ENCODE peak calls at places on chromosomes 2 and 18, in five cellular contexts. One of them, this sample, is unnamed.
A peak's percentile ranks its signal among the peaks of the same experiment; 100 is the strongest.

GRCh38 chr2:71671203-71671602 is 217.8 kb downstream of the DYSF start:
- DNase-seq in GM23248: no peak
- DNase-seq in neuronal stem cell: no peak
- DNase-seq in CD8-positive, alpha-beta memory T cell: no peak
- DNase-seq in H9: peak; percentile 13
- DNase-seq in this sample: no peak

GRCh38 chr2:73218298-73218697 is 4.3 kb downstream of the SMYD5 start:
- DNase-seq in GM23248: peak; percentile 74
- DNase-seq in neuronal stem cell: no peak
- DNase-seq in CD8-positive, alpha-beta memory T cell: no peak
- DNase-seq in H9: no peak
- DNase-seq in this sample: no peak

GRCh38 chr18:48975817-48976649 is 25.3 kb upstream of the SMAD7 start:
- DNase-seq in GM23248: peak; percentile 89
- DNase-seq in neuronal stem cell: peak; percentile 62
- DNase-seq in CD8-positive, alpha-beta memory T cell: peak; percentile 36
- DNase-seq in H9: no peak
- DNase-seq in this sample: peak; percentile 85

GRCh38 chr2:24877067-24877466 is 43.0 kb downstream of the ADCY3 start:
- DNase-seq in GM23248: no peak
- DNase-seq in neuronal stem cell: no peak
- DNase-seq in CD8-positive, alpha-beta memory T cell: no peak
- DNase-seq in H9: no peak
- DNase-seq in this sample: no peak

GRCh38 chr18:34322365-34323289 is 97.9 kb upstream of the NOL4 start:
- DNase-seq in GM23248: peak; percentile 81
- DNase-seq in neuronal stem cell: peak; percentile 71
- DNase-seq in CD8-positive, alpha-beta memory T cell: no peak
- DNase-seq in H9: peak; percentile 50
- DNase-seq in this sample: peak; percentile 65

GRCh38 chr2:206981089-206981674 is 41.9 kb downstream of the CPO start:
- DNase-seq in GM23248: no peak
- DNase-seq in neuronal stem cell: no peak
- DNase-seq in CD8-positive, alpha-beta memory T cell: no peak
- DNase-seq in H9: no peak
- DNase-seq in this sample: no peak

GRCh38 chr18:11050966-11051365 is 98.4 kb downstream of the PIEZO2 start:
- DNase-seq in GM23248: no peak
- DNase-seq in neuronal stem cell: no peak
- DNase-seq in CD8-positive, alpha-beta memory T cell: no peak
- DNase-seq in H9: no peak
- DNase-seq in this sample: no peak

GRCh38 chr2:66362651-66363050 is 72.3 kb upstream of the MEIS1 start:
- DNase-seq in GM23248: no peak
- DNase-seq in neuronal stem cell: peak; percentile 83
- DNase-seq in CD8-positive, alpha-beta memory T cell: no peak
- DNase-seq in H9: no peak
- DNase-seq in this sample: no peak

GRCh38 chr2:15893085-15893484 is 47.3 kb upstream of the MYCN start:
- DNase-seq in GM23248: no peak
- DNase-seq in neuronal stem cell: no peak
- DNase-seq in CD8-positive, alpha-beta memory T cell: no peak
- DNase-seq in H9: no peak
- DNase-seq in this sample: no peak

GRCh38 chr2:241987726-241988125 is 118.2 kb downstream of the RTP5 start:
- DNase-seq in GM23248: no peak
- DNase-seq in neuronal stem cell: no peak
- DNase-seq in CD8-positive, alpha-beta memory T cell: no peak
- DNase-seq in H9: peak; percentile 12
- DNase-seq in this sample: no peak

GRCh38 chr2:21372654-21373053 is 248.9 kb downstream of the TDRD15 start:
- DNase-seq in GM23248: peak; percentile 2
- DNase-seq in neuronal stem cell: no peak
- DNase-seq in CD8-positive, alpha-beta memory T cell: no peak
- DNase-seq in H9: peak; percentile 53
- DNase-seq in this sample: no peak

GRCh38 chr18:76167440-76167839 is 327.6 kb downstream of the ZNF516 start:
- DNase-seq in GM23248: no peak
- DNase-seq in neuronal stem cell: no peak
- DNase-seq in CD8-positive, alpha-beta memory T cell: no peak
- DNase-seq in H9: no peak
- DNase-seq in this sample: no peak

GRCh38 chr2:226875438-226876225 is 39.8 kb downstream of the RHBDD1 start:
- DNase-seq in GM23248: no peak
- DNase-seq in neuronal stem cell: no peak
- DNase-seq in CD8-positive, alpha-beta memory T cell: no peak
- DNase-seq in H9: no peak
- DNase-seq in this sample: no peak

GRCh38 chr2:128327180-128327964 is 8.7 kb upstream of the HS6ST1 start:
- DNase-seq in GM23248: no peak
- DNase-seq in neuronal stem cell: no peak
- DNase-seq in CD8-positive, alpha-beta memory T cell: no peak
- DNase-seq in H9: no peak
- DNase-seq in this sample: no peak

GRCh38 chr18:71844810-71845209 is 699.3 kb downstream of the CBLN2 start:
- DNase-seq in GM23248: no peak
- DNase-seq in neuronal stem cell: no peak
- DNase-seq in CD8-positive, alpha-beta memory T cell: no peak
- DNase-seq in H9: no peak
- DNase-seq in this sample: no peak

GRCh38 chr18:71850602-71851001 is 693.5 kb downstream of the CBLN2 start:
- DNase-seq in GM23248: no peak
- DNase-seq in neuronal stem cell: no peak
- DNase-seq in CD8-positive, alpha-beta memory T cell: no peak
- DNase-seq in H9: no peak
- DNase-seq in this sample: no peak

GRCh38 chr18:71849407-71849806 is 694.7 kb downstream of the CBLN2 start:
- DNase-seq in GM23248: no peak
- DNase-seq in neuronal stem cell: no peak
- DNase-seq in CD8-positive, alpha-beta memory T cell: no peak
- DNase-seq in H9: peak; percentile 31
- DNase-seq in this sample: no peak
- H3K9me3 ChIP-seq in GM23248: no peaks in the 10 kb centered on the region
- H3K9me3 ChIP-seq in neuronal stem cell: peaks cover 5% of the 10 kb centered on the region
- H3K9me3 ChIP-seq in CD8-positive, alpha-beta memory T cell: peaks cover 6% of the 10 kb centered on the region
- H3K9me3 ChIP-seq in H9: no peaks in the 10 kb centered on the region
- H3K9me3 ChIP-seq in this sample: no peaks in the 10 kb centered on the region

DNA sequence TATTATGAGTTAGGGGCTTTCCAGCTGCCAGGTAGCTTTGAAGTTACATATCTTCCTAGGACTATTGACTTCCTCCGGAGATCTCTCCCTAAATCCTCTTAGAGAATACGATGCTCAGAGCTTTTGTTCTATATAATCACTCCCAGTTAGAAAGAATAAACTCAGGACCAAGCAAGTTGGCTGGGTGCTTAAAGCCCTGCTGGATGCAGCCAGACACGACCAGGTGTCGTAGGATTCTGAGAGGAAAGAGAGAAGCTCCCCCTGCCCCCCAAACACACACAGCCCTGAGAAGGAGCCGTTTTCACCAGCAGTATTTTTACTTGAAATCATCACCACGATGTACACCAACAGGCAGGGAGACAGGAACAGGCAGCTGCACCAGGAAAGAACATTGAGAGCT is 382.7 kb downstream of the EPHA4 start:
- DNase-seq in GM23248: no peak
- DNase-seq in neuronal stem cell: no peak
- DNase-seq in CD8-positive, alpha-beta memory T cell: no peak
- DNase-seq in H9: peak; percentile 69
- DNase-seq in this sample: no peak
- H3K9me3 ChIP-seq in GM23248: no peaks in the 10 kb centered on the region
- H3K9me3 ChIP-seq in neuronal stem cell: no peaks in the 10 kb centered on the region
- H3K9me3 ChIP-seq in CD8-positive, alpha-beta memory T cell: no peaks in the 10 kb centered on the region
- H3K9me3 ChIP-seq in H9: no peaks in the 10 kb centered on the region
- H3K9me3 ChIP-seq in this sample: no peaks in the 10 kb centered on the region

DNA sequence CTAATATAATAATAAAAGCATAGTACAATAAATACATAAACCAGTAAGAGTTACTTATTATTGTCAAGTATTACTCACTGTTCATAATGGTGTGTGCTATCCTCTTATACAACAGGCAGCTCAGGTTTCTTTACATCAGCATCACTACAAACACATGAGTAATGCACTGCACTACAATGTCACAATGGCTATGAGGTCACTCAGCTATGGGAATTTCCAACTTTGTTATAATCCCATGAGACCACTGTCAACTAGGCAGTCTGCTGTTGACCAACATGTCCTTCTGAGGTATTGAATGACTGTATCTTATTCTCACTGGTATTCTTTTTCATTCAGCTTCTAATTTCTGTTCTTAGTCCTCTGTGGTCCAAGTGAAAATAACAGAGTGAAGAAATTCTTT is 250.4 kb upstream of the DSEL start:
- DNase-seq in GM23248: peak; percentile 88
- DNase-seq in neuronal stem cell: no peak
- DNase-seq in CD8-positive, alpha-beta memory T cell: no peak
- DNase-seq in H9: no peak
- DNase-seq in this sample: no peak
- H3K9me3 ChIP-seq in GM23248: no peaks in the 10 kb centered on the region
- H3K9me3 ChIP-seq in neuronal stem cell: no peaks in the 10 kb centered on the region
- H3K9me3 ChIP-seq in CD8-positive, alpha-beta memory T cell: no peaks in the 10 kb centered on the region
- H3K9me3 ChIP-seq in H9: no peaks in the 10 kb centered on the region
- H3K9me3 ChIP-seq in this sample: no peaks in the 10 kb centered on the region

GRCh38 chr2:186346216-186346615 is 139.8 kb upstream of the ZC3H15 start:
- DNase-seq in GM23248: no peak
- DNase-seq in neuronal stem cell: no peak
- DNase-seq in CD8-positive, alpha-beta memory T cell: no peak
- DNase-seq in H9: no peak
- DNase-seq in this sample: no peak
- H3K9me3 ChIP-seq in GM23248: no peaks in the 10 kb centered on the region
- H3K9me3 ChIP-seq in neuronal stem cell: no peaks in the 10 kb centered on the region
- H3K9me3 ChIP-seq in CD8-positive, alpha-beta memory T cell: no peaks in the 10 kb centered on the region
- H3K9me3 ChIP-seq in H9: no peaks in the 10 kb centered on the region
- H3K9me3 ChIP-seq in this sample: no peaks in the 10 kb centered on the region

DNA sequence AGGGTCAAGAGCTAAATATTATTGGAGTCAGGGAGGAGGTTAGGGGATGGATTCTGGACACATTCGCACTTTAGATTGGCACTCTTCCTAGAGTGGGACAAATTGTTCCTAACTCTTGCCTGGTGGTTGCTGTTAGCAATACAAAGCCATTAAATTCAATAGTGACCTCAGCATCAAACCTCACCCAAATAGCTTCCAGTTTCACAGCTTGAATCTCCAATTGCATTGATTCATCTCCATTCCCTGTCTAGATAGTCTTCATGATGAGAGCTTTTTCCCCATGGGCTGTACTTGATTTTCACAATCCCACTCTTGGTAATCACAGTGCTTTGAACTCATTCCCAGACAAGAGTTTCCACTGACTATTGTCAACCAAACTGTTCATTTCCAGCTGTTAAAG is 585.9 kb upstream of the SYT4 start:
- DNase-seq in GM23248: no peak
- DNase-seq in neuronal stem cell: no peak
- DNase-seq in CD8-positive, alpha-beta memory T cell: no peak
- DNase-seq in H9: no peak
- DNase-seq in this sample: no peak
- H3K9me3 ChIP-seq in GM23248: no peaks in the 10 kb centered on the region
- H3K9me3 ChIP-seq in neuronal stem cell: no peaks in the 10 kb centered on the region
- H3K9me3 ChIP-seq in CD8-positive, alpha-beta memory T cell: no peaks in the 10 kb centered on the region
- H3K9me3 ChIP-seq in H9: no peaks in the 10 kb centered on the region
- H3K9me3 ChIP-seq in this sample: no peaks in the 10 kb centered on the region

DNA sequence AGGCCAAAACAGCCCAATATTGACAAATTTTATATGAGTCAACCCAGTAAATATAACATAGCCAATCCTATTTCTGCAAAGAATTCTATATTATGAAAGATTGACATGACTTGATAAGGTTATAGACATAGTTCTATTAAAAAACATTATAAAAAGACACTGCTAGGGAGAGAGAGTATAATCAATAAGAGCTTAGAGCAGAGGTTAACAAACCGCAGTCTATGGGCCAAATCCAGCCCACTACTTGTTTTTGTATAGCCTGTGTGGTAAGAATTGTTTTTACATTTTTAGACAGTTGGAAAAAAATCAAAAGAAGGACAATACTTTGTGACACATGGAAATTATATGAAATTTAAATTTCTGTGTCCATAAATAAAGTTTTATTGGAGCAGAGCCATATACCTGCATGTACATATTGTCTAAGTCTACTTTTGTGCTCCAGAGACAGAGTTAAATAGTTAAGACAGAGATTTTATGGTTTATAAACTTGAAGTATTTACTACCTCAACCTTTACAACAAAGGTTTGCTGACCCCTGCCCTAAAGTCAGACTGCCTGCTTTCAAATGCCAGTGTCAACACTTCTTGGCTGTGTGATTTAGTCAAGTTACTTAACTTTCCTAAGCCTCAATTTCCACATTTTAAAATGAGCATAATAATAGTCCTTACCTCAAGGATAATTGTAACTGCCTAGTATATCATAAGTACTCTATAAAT is 44.5 kb upstream of the ITPRID2 start:
- DNase-seq in GM23248: no peak
- DNase-seq in neuronal stem cell: peak; percentile 26
- DNase-seq in CD8-positive, alpha-beta memory T cell: no peak
- DNase-seq in H9: no peak
- DNase-seq in this sample: no peak
- H3K9me3 ChIP-seq in GM23248: no peaks in the 10 kb centered on the region
- H3K9me3 ChIP-seq in neuronal stem cell: no peaks in the 10 kb centered on the region
- H3K9me3 ChIP-seq in CD8-positive, alpha-beta memory T cell: no peaks in the 10 kb centered on the region
- H3K9me3 ChIP-seq in H9: no peaks in the 10 kb centered on the region
- H3K9me3 ChIP-seq in this sample: no peaks in the 10 kb centered on the region

GRCh38 chr2:80476535-80477117 is 172.1 kb upstream of the LRRTM1 start:
- DNase-seq in GM23248: no peak
- DNase-seq in neuronal stem cell: no peak
- DNase-seq in CD8-positive, alpha-beta memory T cell: no peak
- DNase-seq in H9: no peak
- DNase-seq in this sample: no peak
- H3K9me3 ChIP-seq in GM23248: no peaks in the 10 kb centered on the region
- H3K9me3 ChIP-seq in neuronal stem cell: no peaks in the 10 kb centered on the region
- H3K9me3 ChIP-seq in CD8-positive, alpha-beta memory T cell: no peaks in the 10 kb centered on the region
- H3K9me3 ChIP-seq in H9: no peaks in the 10 kb centered on the region
- H3K9me3 ChIP-seq in this sample: no peaks in the 10 kb centered on the region

GRCh38 chr2:100182494-100183355 is 40.3 kb upstream of the AFF3 start:
- DNase-seq in GM23248: peak; percentile 28
- DNase-seq in neuronal stem cell: peak; percentile 41
- DNase-seq in CD8-positive, alpha-beta memory T cell: no peak
- DNase-seq in H9: peak; percentile 52
- DNase-seq in this sample: no peak

GRCh38 chr2:100184055-100184737 is 41.8 kb upstream of the AFF3 start:
- DNase-seq in GM23248: no peak
- DNase-seq in neuronal stem cell: no peak
- DNase-seq in CD8-positive, alpha-beta memory T cell: no peak
- DNase-seq in H9: no peak
- DNase-seq in this sample: no peak

GRCh38 chr2:100185516-100185915 is 43.1 kb upstream of the AFF3 start:
- DNase-seq in GM23248: no peak
- DNase-seq in neuronal stem cell: no peak
- DNase-seq in CD8-positive, alpha-beta memory T cell: no peak
- DNase-seq in H9: no peak
- DNase-seq in this sample: no peak

GRCh38 chr2:100186126-100186525 is 43.7 kb upstream of the AFF3 start:
- DNase-seq in GM23248: no peak
- DNase-seq in neuronal stem cell: no peak
- DNase-seq in CD8-positive, alpha-beta memory T cell: no peak
- DNase-seq in H9: no peak
- DNase-seq in this sample: no peak

GRCh38 chr2:100185105-100185504 is 42.7 kb upstream of the AFF3 start:
- DNase-seq in GM23248: peak; percentile 22
- DNase-seq in neuronal stem cell: no peak
- DNase-seq in CD8-positive, alpha-beta memory T cell: no peak
- DNase-seq in H9: no peak
- DNase-seq in this sample: no peak
- H3K9me3 ChIP-seq in GM23248: no peaks in the 10 kb centered on the region
- H3K9me3 ChIP-seq in neuronal stem cell: no peaks in the 10 kb centered on the region
- H3K9me3 ChIP-seq in CD8-positive, alpha-beta memory T cell: no peaks in the 10 kb centered on the region
- H3K9me3 ChIP-seq in H9: no peaks in the 10 kb centered on the region
- H3K9me3 ChIP-seq in this sample: no peaks in the 10 kb centered on the region

GRCh38 chr2:4715065-4715464 is 977.1 kb upstream of the SOX11 start:
- DNase-seq in GM23248: no peak
- DNase-seq in neuronal stem cell: no peak
- DNase-seq in CD8-positive, alpha-beta memory T cell: no peak
- DNase-seq in H9: no peak
- DNase-seq in this sample: no peak

GRCh38 chr2:4718777-4719176 is 973.4 kb upstream of the SOX11 start:
- DNase-seq in GM23248: no peak
- DNase-seq in neuronal stem cell: no peak
- DNase-seq in CD8-positive, alpha-beta memory T cell: no peak
- DNase-seq in H9: no peak
- DNase-seq in this sample: no peak
- H3K9me3 ChIP-seq in GM23248: no peaks in the 10 kb centered on the region
- H3K9me3 ChIP-seq in neuronal stem cell: peaks cover 2% of the 10 kb centered on the region
- H3K9me3 ChIP-seq in CD8-positive, alpha-beta memory T cell: no peaks in the 10 kb centered on the region
- H3K9me3 ChIP-seq in H9: no peaks in the 10 kb centered on the region
- H3K9me3 ChIP-seq in this sample: no peaks in the 10 kb centered on the region